ENCODE peak calls at places on chromosome 1, in four cellular contexts. G is bronchial epithelial cell, K is PC-3, I is DND-41. Y is an unnamed sample.

GRCh38 chr1:150150511-150151021 is 850 bp downstream of the PLEKHO1 start:
- DNase-seq in I (peak; percentile 54), G (no peak), K (no peak), Y (no peak)

GRCh38 chr1:157084720-157085119 is 14.9 kb downstream of the ETV3L start:
- DNase-seq in K (no peak), G (no peak), I (no peak), Y (no peak)

GRCh38 chr1:186750250-186750649 is 70.0 kb upstream of the PTGS2 start:
- DNase-seq in K (peak; percentile 3), G (peak; percentile 94), I (no peak), Y (no peak)

GRCh38 chr1:84907095-84907827 is 14.3 kb upstream of the LPAR3 start:
- DNase-seq in K (peak; percentile 15), G (peak; percentile 89), I (no peak), Y (no peak)

GRCh38 chr1:22522221-22522743 is 41.0 kb upstream of the EPHA8 start:
- DNase-seq in I (no peak), K (no peak), G (no peak), Y (no peak)

GRCh38 chr1:169109561-169110134 is 3.2 kb downstream of the ATP1B1 start:
- DNase-seq in K (peak; percentile 84), I (no peak), G (peak; percentile 86), Y (no peak)

GRCh38 chr1:40247655-40248054 is at the start of gene TMCO2:
- DNase-seq in K (no peak), I (no peak), G (no peak), Y (no peak)

GRCh38 chr1:70142120-70142519 is 63.3 kb downstream of the LRRC40 start:
- DNase-seq in G (no peak), I (no peak), K (peak; percentile 43), Y (no peak)

GRCh38 chr1:35637401-35637809 is 3.9 kb downstream of the PSMB2 start:
- DNase-seq in G (peak; percentile 48), K (peak; percentile 54), I (no peak), Y (peak; percentile 63)

GRCh38 chr1:158078569-158079080 is 85.2 kb downstream of the KIRREL1 start:
- DNase-seq in I (no peak), G (no peak), K (no peak), Y (no peak)

GRCh38 chr1:43143441-43143888 is 28.6 kb downstream of the EBNA1BP2 start:
- DNase-seq in G (peak; percentile 31), K (peak; percentile 27), I (no peak), Y (peak; percentile 7)

GRCh38 chr1:19338323-19338762 is 26.2 kb downstream of the SLC66A1 start:
- DNase-seq in K (no peak), I (no peak), G (no peak), Y (no peak)

GRCh38 chr1:227959325-227959860 is 11.7 kb upstream of the WNT9A start:
- DNase-seq in K (no peak), I (no peak), G (no peak), Y (no peak)

GRCh38 chr1:14924012-14924452 is 229.5 kb upstream of the TMEM51 start:
- DNase-seq in K (peak; percentile 31), G (no peak), I (peak; percentile 64), Y (no peak)

GRCh38 chr1:82848043-82848442 is 1047.3 kb downstream of the ADGRL2 start:
- DNase-seq in K (no peak), I (no peak), G (no peak), Y (no peak)

GRCh38 chr1:10245674-10246073 is 35.3 kb downstream of the KIF1B start:
- DNase-seq in G (no peak), K (no peak), I (no peak), Y (no peak)

GRCh38 chr1:205977348-205978014 is 25.7 kb downstream of the RAB7B start:
- DNase-seq in K (peak; percentile 91), I (peak; percentile 71), G (peak; percentile 68), Y (peak; percentile 73)

GRCh38 chr1:61807606-61808005 is 65.3 kb downstream of the PATJ start:
- DNase-seq in G (no peak), K (no peak), I (no peak), Y (no peak)

GRCh38 chr1:178052650-178053461 is 41.0 kb upstream of the RASAL2 start:
- DNase-seq in I (no peak), K (no peak), G (peak; percentile 34), Y (no peak)

GRCh38 chr1:93814795-93815737 is 63.9 kb downstream of the DNTTIP2 start:
- DNase-seq in I (no peak), K (no peak), G (no peak), Y (no peak)

GRCh38 chr1:115076384-115076906 is 12.9 kb downstream of the TSPAN2 start:
- DNase-seq in K (no peak), I (no peak), G (peak; percentile 25), Y (no peak)

GRCh38 chr1:85689788-85690404 is 18.3 kb downstream of the ZNHIT6 start:
- DNase-seq in K (no peak), G (no peak), I (no peak), Y (no peak)

GRCh38 chr1:214636436-214636835 is 33.4 kb downstream of the CENPF start:
- DNase-seq in G (no peak), I (no peak), K (no peak), Y (no peak)

GRCh38 chr1:228405200-228405978 is 1.2 kb downstream of the TRIM11 start:
- DNase-seq in I (no peak), K (peak; percentile 20), G (no peak), Y (no peak)

GRCh38 chr1:195965036-195965435 is 643.2 kb downstream of the KCNT2 start:
- DNase-seq in I (no peak), G (peak; percentile 76), K (no peak), Y (no peak)

GRCh38 chr1:228740543-228740942 is 5.3 kb downstream of the RHOU start:
- DNase-seq in K (no peak), G (no peak), I (no peak), Y (no peak)

GRCh38 chr1:59917026-59917784 is 9.4 kb downstream of the CYP2J2 start:
- DNase-seq in I (no peak), G (no peak), K (no peak), Y (no peak)

GRCh38 chr1:205630241-205630640 is 1.6 kb downstream of the ELK4 start:
- DNase-seq in I (no peak), K (peak; percentile 35), G (no peak), Y (no peak)

GRCh38 chr1:229092377-229093257 is 178.3 kb upstream of the RAB4A start:
- DNase-seq in I (no peak), G (no peak), K (no peak), Y (peak; percentile 55)

GRCh38 chr1:160338580-160338979 is 4.5 kb downstream of the COPA start:
- DNase-seq in K (no peak), I (no peak), G (no peak), Y (no peak)

GRCh38 chr1:194295690-194296089 is 1109.3 kb upstream of the B3GALT2 start:
- DNase-seq in K (peak; percentile 57), I (no peak), G (peak; percentile 58), Y (peak; percentile 51)

GRCh38 chr1:12001249-12001917 is 17.9 kb upstream of the MIIP start:
- DNase-seq in I (peak; percentile 50), G (no peak), K (peak; percentile 30), Y (peak; percentile 29)

GRCh38 chr1:160496334-160496733 is 26.7 kb downstream of the SLAMF6 start:
- DNase-seq in G (no peak), I (no peak), K (no peak), Y (no peak)

GRCh38 chr1:86419277-86419903 is 4.6 kb upstream of the CLCA2 start:
- DNase-seq in G (peak; percentile 65), K (peak; percentile 64), I (peak; percentile 57), Y (peak; percentile 36)

GRCh38 chr1:112855152-112855836 is 100.7 kb downstream of the SLC16A1 start:
- DNase-seq in I (no peak), G (peak; percentile 58), K (no peak), Y (no peak)
- H3K4me3 ChIP-seq in I (no peak overlapping the region), G (no peak overlapping the region), K (no peak overlapping the region), Y (no peak overlapping the region)

DNA sequence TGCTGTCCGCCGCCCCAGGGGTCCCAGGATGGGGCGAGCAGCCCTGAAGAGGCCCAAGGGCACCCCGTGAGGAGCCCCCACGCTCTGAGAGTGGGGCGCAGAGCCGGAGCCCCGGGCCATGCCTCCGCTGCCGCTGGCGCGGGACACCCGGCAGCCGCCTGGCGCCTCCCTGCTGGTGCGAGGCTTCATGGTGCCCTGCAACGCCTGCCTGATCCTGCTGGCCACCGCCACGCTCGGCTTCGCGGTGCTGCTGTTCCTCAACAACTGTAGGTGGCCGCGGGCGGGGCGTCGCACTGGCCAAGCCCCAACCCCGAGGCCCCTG is 14.5 kb downstream of the AGRN start:
- DNase-seq in I (no peak), G (no peak), K (no peak), Y (no peak)
- H3K4me3 ChIP-seq in I (no peak overlapping the region), G (no peak overlapping the region), K (no peak overlapping the region), Y (no peak overlapping the region)

DNA sequence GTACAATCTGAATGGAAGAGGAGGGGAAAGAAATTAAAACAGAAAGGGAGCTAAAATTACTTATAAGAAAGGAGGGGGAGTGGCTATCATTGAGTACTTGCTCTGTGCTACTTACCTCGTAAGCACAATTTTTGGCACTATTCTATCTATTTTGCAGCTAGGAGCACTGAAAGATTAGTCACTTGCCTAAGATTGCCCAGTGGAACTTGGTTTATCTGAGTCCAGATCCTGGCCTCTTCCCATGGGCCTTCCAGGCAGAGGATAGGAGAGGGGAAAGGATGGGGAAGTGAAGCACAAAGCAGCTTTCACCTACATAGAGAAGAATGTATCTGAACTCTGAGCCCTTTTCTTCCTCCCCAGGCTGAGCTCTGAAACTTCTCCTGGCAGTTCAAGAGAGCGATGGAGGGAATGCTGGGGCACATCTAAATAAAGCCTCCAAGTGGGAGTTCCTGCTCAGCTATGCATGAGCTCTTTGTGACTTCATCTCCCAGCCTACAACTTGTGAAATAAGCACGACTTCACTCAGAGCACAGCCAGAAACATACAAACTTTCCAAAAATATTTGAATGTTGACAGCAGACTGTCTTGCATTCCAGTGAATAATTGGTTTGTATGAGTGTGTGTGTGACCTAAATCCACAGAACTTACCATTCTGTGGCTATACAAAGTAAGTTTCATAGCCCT is 29.4 kb downstream of the HMGB4 start:
- DNase-seq in I (no peak), G (no peak), K (no peak), Y (no peak)
- H3K4me3 ChIP-seq in I (no peak overlapping the region), G (no peak overlapping the region), K (no peak overlapping the region), Y (no peak overlapping the region)

DNA sequence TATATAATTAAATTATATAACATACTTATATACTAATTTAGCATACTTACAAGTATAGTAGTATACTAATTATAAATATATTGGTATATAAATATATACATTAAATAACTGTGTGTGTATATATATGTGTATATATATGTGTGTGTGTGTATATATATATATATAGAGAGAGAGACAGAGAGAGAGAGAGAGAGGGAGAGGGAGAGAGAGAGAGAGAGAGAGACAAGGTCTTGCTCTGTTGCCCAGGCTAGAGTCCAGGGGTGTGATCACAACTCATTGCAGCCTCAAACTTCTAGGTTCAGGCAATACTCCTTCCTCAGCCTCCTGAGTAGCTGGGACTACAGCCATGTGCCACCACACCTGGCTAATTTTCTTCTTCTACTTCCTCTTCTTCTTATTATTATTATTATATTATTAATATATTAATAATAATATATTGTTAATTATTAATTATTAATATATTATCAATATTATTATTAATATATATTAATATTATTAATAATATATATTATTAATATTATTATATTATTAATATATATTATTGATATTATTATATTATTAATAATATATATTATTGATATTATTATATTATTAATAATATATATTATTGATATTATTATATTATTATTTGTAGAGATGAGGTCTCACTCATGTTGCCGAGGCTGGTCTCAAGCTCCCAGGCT is 185.5 kb downstream of the CRB1 start:
- DNase-seq in K (no peak), G (no peak), I (no peak), Y (no peak)
- H3K4me3 ChIP-seq in K (no peak overlapping the region), G (no peak overlapping the region), I (no peak overlapping the region), Y (no peak overlapping the region)

DNA sequence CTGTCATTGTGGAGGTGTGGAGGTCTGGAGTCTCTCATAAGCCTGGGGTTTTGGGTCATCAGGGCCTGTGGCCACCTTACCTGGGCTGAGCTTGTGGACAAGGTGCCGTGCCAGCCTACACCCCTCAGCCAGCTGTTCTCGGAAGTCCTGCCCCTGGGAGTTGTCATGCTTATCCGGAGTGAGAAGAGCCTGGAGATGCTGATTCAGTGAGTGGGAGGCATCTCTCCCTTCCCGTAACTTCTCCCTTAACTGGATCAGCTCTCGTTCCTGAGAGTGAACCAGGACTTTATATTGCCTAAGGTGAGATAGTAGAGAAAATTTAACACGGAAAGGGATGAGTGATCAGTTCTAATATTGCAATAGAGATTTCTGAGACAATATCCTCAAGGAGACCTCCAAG is 30.0 kb upstream of the REG4 start:
- DNase-seq in I (no peak), K (no peak), G (no peak), Y (no peak)
- H3K4me3 ChIP-seq in I (no peak overlapping the region), K (no peak overlapping the region), G (no peak overlapping the region), Y (no peak overlapping the region)